ENCODE peak calls at places on chromosomes 13 and 19, in eight cellular contexts. Y is OCI-M1; P is smooth muscle cell of the brain vasculature; S is T-helper 2 cell; N is NCI-H2081; D is stimulated activated CD4-positive, alpha-beta T cell treated with anti-CD3 and anti-CD28 coated beads, Interleukin-1b, Interleukin-23, amount 100 ng/mL, for 48 hours; B is activated T-cell treated with anti-CD3 and anti-CD28 coated beads, Interleukin-2, amount 50 U/mL, for 72 hours; K is T-cell. V is an unnamed sample.

GRCh38 chr13:50730496-50731171 is 112.9 kb downstream of the DLEU7 start:
- DNase-seq in Y (no peak), P (no peak), S (no peak), N (no peak), D (no peak), B (no peak), K (no peak), V (no peak)

GRCh38 chr19:29939628-29940027 is 2.4 kb upstream of the URI1 start:
- DNase-seq in Y (no peak), P (no peak), S (no peak), N (no peak), D (no peak), B (no peak), K (no peak), V (no peak)

GRCh38 chr19:55465460-55466245 is 1.1 kb upstream of the C19orf85 start:
- DNase-seq in Y (peak; percentile 38), P (no peak), S (no peak), N (no peak), D (no peak), B (no peak), K (no peak), V (no peak)

GRCh38 chr19:48511800-48512503 is at the start of gene LMTK3:
- DNase-seq in Y (peak; percentile 27), P (no peak), S (peak; percentile 78), N (peak; percentile 75), D (peak; percentile 79), B (peak; percentile 80), K (peak; percentile 86), V (peak; percentile 90)

GRCh38 chr19:17121736-17122293 is 46.2 kb downstream of the MYO9B start:
- DNase-seq in Y (no peak), P (no peak), S (no peak), N (no peak), D (no peak), B (peak; percentile 10), K (no peak), V (no peak)

GRCh38 chr19:50695251-50696064 is 24.1 kb downstream of the SHANK1 start:
- DNase-seq in Y (peak; percentile 24), P (no peak), S (no peak), N (no peak), D (no peak), B (peak; percentile 37), K (no peak), V (no peak)

GRCh38 chr19:12936582-12936981 is 1.8 kb upstream of the CALR start:
- DNase-seq in Y (no peak), P (no peak), S (no peak), N (no peak), D (no peak), B (no peak), K (no peak), V (no peak)

GRCh38 chr19:39021063-39021462 is 11.3 kb downstream of the FBXO27 start:
- DNase-seq in Y (no peak), P (no peak), S (no peak), N (no peak), D (no peak), B (no peak), K (no peak), V (no peak)

GRCh38 chr13:19888799-19889198 is 25.4 kb upstream of the ZMYM5 start:
- DNase-seq in Y (peak; percentile 10), P (no peak), S (no peak), N (no peak), D (no peak), B (no peak), K (no peak), V (no peak)

GRCh38 chr19:7918615-7919421 is 1.3 kb upstream of the SNAPC2 start:
- DNase-seq in Y (peak; percentile 33), P (no peak), S (no peak), N (no peak), D (no peak), B (no peak), K (no peak), V (no peak)

GRCh38 chr13:107339209-107339608 is 771.3 kb upstream of the ARGLU1 start:
- DNase-seq in Y (no peak), P (no peak), S (no peak), N (no peak), D (no peak), B (no peak), K (no peak), V (no peak)

GRCh38 chr19:43610493-43610892 is 1.4 kb upstream of the SRRM5 start:
- DNase-seq in Y (no peak), P (peak; percentile 83), S (no peak), N (no peak), D (no peak), B (no peak), K (no peak), V (no peak)

GRCh38 chr13:76350399-76350798 is 535.8 kb downstream of the KCTD12 start:
- DNase-seq in Y (no peak), P (no peak), S (no peak), N (no peak), D (no peak), B (no peak), K (no peak), V (no peak)

GRCh38 chr19:44113784-44114390 is 688 bp downstream of the ZNF225 start:
- DNase-seq in Y (no peak), P (no peak), S (no peak), N (no peak), D (no peak), B (no peak), K (no peak), V (no peak)

GRCh38 chr13:95707035-95707434 is 30.1 kb downstream of the DNAJC3 start:
- DNase-seq in Y (no peak), P (no peak), S (no peak), N (no peak), D (no peak), B (no peak), K (no peak), V (no peak)

GRCh38 chr13:91045351-91046034 is 302.0 kb upstream of the MIR17HG start:
- DNase-seq in Y (peak; percentile 50), P (no peak), S (no peak), N (peak; percentile 0), D (no peak), B (no peak), K (no peak), V (peak; percentile 10)

GRCh38 chr13:50707533-50708096 is 135.9 kb downstream of the DLEU7 start:
- DNase-seq in Y (no peak), P (no peak), S (no peak), N (no peak), D (no peak), B (no peak), K (no peak), V (no peak)